ENCODE peak calls at places on chromosomes 4 and X, in four cellular contexts. N, H, X and D are unnamed samples. For H3K36me3, the result is how much of the 10 kb centered on the place peaks cover.

GRCh38 chr4:128980816-128981326 is 112.5 kb downstream of the SCLT1 start:
- DNase-seq in N (no peak), H (no peak), X (no peak), D (no peak)

GRCh38 chrX:119539872-119540271 is 25.3 kb downstream of the STEEP1 start:
- DNase-seq in N (no peak), H (no peak), X (peak), D (peak)

GRCh38 chr4:181143241-181143854 is 1099.9 kb upstream of the TENM3 start:
- DNase-seq in N (peak), H (peak), X (peak), D (peak)

GRCh38 chr4:169282429-169283113 is 11.8 kb upstream of the SH3RF1 start:
- DNase-seq in N (no peak), H (no peak), X (no peak), D (no peak)

GRCh38 chr4:71558248-71558647 is 219.4 kb downstream of the SLC4A4 start:
- DNase-seq in N (no peak), H (no peak), X (no peak), D (no peak)

GRCh38 chr4:141416677-141417363 is 196.1 kb downstream of the ZNF330 start:
- DNase-seq in N (no peak), H (no peak), X (peak), D (no peak)

GRCh38 chrX:18654873-18655836 is 16.8 kb downstream of the RS1 start:
- DNase-seq in N (no peak), H (no peak), X (no peak), D (no peak)

GRCh38 chr4:129138762-129139496 is 43.0 kb downstream of the C4orf33 start:
- DNase-seq in N (no peak), H (no peak), X (no peak), D (no peak)

GRCh38 chr4:8070751-8071718 is 87.6 kb downstream of the ABLIM2 start:
- DNase-seq in N (peak), H (no peak), X (no peak), D (peak)

GRCh38 chr4:77922158-77923094 is 59.8 kb downstream of the MRPL1 start:
- DNase-seq in N (no peak), H (no peak), X (no peak), D (no peak)

GRCh38 chr4:186724861-186725419 is 1.3 kb upstream of the FAT1 start:
- DNase-seq in N (peak), H (no peak), X (no peak), D (no peak)

GRCh38 chr4:165325732-165326512 is 1.5 kb upstream of the MSMO1 start:
- DNase-seq in N (no peak), H (peak), X (peak), D (no peak)

GRCh38 chr4:145828802-145829485 is 109.7 kb downstream of the ZNF827 start:
- DNase-seq in N (no peak), H (no peak), X (no peak), D (no peak)

GRCh38 chrX:72105436-72105835 is 26.3 kb downstream of the RTL5 start:
- DNase-seq in N (no peak), H (no peak), X (no peak), D (no peak)

GRCh38 chrX:51853251-51853650 is 40.2 kb upstream of the MAGED1 start:
- DNase-seq in N (peak), H (no peak), X (peak), D (peak)

GRCh38 chr4:2389691-2390090 is 28.8 kb downstream of the ZFYVE28 start:
- DNase-seq in N (no peak), H (no peak), X (no peak), D (peak)

GRCh38 chr4:26323807-26324206 is 3.0 kb downstream of the RBPJ start:
- DNase-seq in N (no peak), H (no peak), X (no peak), D (no peak)

GRCh38 chr4:76233534-76233933 is 18.0 kb upstream of the FAM47E start:
- DNase-seq in N (no peak), H (no peak), X (peak), D (no peak)

GRCh38 chrX:71215335-71215912 is 7.6 kb upstream of the GJB1 start:
- DNase-seq in N (no peak), H (no peak), X (no peak), D (no peak)

GRCh38 chr4:34108456-34108855 is 2135.9 kb downstream of the ARAP2 start:
- DNase-seq in N (no peak), H (no peak), X (no peak), D (no peak)

GRCh38 chr4:7070729-7071511 is 3.1 kb upstream of the GRPEL1 start:
- DNase-seq in N (peak), H (no peak), X (peak), D (peak)

GRCh38 chr4:48653217-48654014 is 126.7 kb downstream of the FRYL start:
- DNase-seq in N (peak), H (no peak), X (peak), D (no peak)

GRCh38 chr4:146260521-146260920 is 46.2 kb downstream of the REELD1 start:
- DNase-seq in N (no peak), H (no peak), X (no peak), D (no peak)

GRCh38 chrX:9566150-9566621 is 101.3 kb downstream of the TBL1X start:
- DNase-seq in N (no peak), H (peak), X (no peak), D (no peak)

GRCh38 chr4:125397226-125397625 is 82.5 kb downstream of the FAT4 start:
- DNase-seq in N (no peak), H (no peak), X (no peak), D (no peak)

GRCh38 chr4:89482248-89482647 is 174.6 kb upstream of the GPRIN3 start:
- DNase-seq in N (peak), H (no peak), X (peak), D (peak)

GRCh38 chr4:17595471-17596005 is 18.5 kb downstream of the LAP3 start:
- DNase-seq in N (no peak), H (no peak), X (no peak), D (no peak)

GRCh38 chr4:137417676-137418075 is 114.6 kb downstream of the PCDH18 start:
- DNase-seq in N (no peak), H (no peak), X (no peak), D (no peak)

GRCh38 chr4:24872720-24873119 is 40.1 kb downstream of the CCDC149 start:
- DNase-seq in N (no peak), H (no peak), X (no peak), D (no peak)

GRCh38 chrX:13658602-13659001 is 5.7 kb downstream of the TCEANC start:
- DNase-seq in N (peak), H (no peak), X (peak), D (peak)

GRCh38 chrX:67543818-67544217 is at the start of gene AR:
- DNase-seq in N (peak), H (no peak), X (peak), D (peak)
- H3K4me3 ChIP-seq in N (peak), H (peak), X (peak), D (peak)

GRCh38 chrX:348461-349117 is 30.0 kb upstream of the GTPBP6 start:
- DNase-seq in N (no peak), H (no peak), X (no peak), D (no peak)
- H3K36me3 ChIP-seq in N (under half), H (under half), X (under half), D (under half)

DNA sequence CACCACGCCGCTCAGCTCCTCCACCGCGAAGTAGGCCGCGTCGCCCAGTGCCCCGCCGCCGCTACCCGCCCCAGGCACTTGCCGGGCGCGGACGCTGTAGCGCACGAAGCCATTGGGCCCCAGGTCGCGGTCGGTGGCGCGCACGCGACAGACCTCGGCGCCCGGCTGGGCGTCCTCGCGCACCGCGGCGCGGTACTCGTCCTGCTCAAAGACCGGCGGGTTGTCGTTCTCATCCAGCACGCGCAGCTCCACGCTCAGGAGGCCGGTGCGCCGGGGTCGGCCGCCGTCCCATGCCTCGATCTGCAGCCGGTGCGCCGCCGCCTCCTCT is 1.4 kb downstream of the DCHS2 start:
- DNase-seq in N (peak), H (no peak), X (peak), D (peak)
- H3K4me3 ChIP-seq in N (peak), H (no peak), X (peak), D (peak)

GRCh38 chrX:2958199-2958598 is 29.1 kb upstream of the ARSD start:
- DNase-seq in N (no peak), H (no peak), X (no peak), D (no peak)

GRCh38 chrX:2955838-2956237 is 26.7 kb upstream of the ARSD start:
- DNase-seq in N (no peak), H (no peak), X (no peak), D (no peak)

GRCh38 chrX:2955281-2955680 is 26.1 kb upstream of the ARSD start:
- DNase-seq in N (no peak), H (no peak), X (no peak), D (no peak)

GRCh38 chrX:2954541-2954940 is 25.4 kb upstream of the ARSD start:
- DNase-seq in N (no peak), H (no peak), X (no peak), D (no peak)
- H3K36me3 ChIP-seq in N (under half), H (under half), X (under half), D (under half)

GRCh38 chrX:39854772-39855747 is 242.7 kb downstream of the BCOR start:
- DNase-seq in N (no peak), H (no peak), X (no peak), D (no peak)
- H3K4me3 ChIP-seq in N (no peak), H (no peak), X (no peak), D (no peak)

GRCh38 chr4:103478729-103479128 is 241.1 kb downstream of the TACR3 start:
- DNase-seq in N (no peak), H (no peak), X (no peak), D (no peak)
- H3K36me3 ChIP-seq in N (under half), H (under half), X (under half), D (under half)

GRCh38 chr4:53705972-53706371 is 114.7 kb upstream of the LNX1 start:
- DNase-seq in N (no peak), H (no peak), X (no peak), D (no peak)

GRCh38 chr4:53703267-53703655 is 112.0 kb upstream of the LNX1 start:
- DNase-seq in N (no peak), H (no peak), X (no peak), D (no peak)

GRCh38 chr4:53705151-53705764 is 114.0 kb upstream of the LNX1 start:
- DNase-seq in N (no peak), H (no peak), X (no peak), D (no peak)

GRCh38 chr4:53704329-53704728 is 113.0 kb upstream of the LNX1 start:
- DNase-seq in N (no peak), H (no peak), X (no peak), D (no peak)

GRCh38 chr4:53702334-53703266 is 111.3 kb upstream of the LNX1 start:
- DNase-seq in N (peak), H (peak), X (peak), D (peak)
- H3K4me3 ChIP-seq in N (no peak), H (no peak), X (no peak), D (no peak)